ENCODE peak calls at places on chromosomes 16 and 17, in five cellular contexts. Z is NT2/D1; V is cardiac fibroblast; C is AG10803; P is CD8-positive, alpha-beta T cell. W is an unnamed sample.

GRCh38 chr16:25258856-25259179 is 1.2 kb upstream of the ZKSCAN2 start:
- DNase-seq in C (no peak), V (no peak), Z (no peak), P (peak; percentile 13), W (peak; percentile 74)

GRCh38 chr16:19704321-19705130 is 13.5 kb downstream of the KNOP1 start:
- DNase-seq in C (peak; percentile 66), Z (no peak), P (no peak), V (peak; percentile 84), W (no peak)

GRCh38 chr17:80976718-80977117 is 14.9 kb upstream of the CHMP6 start:
- DNase-seq in C (no peak), V (no peak), P (no peak), Z (no peak), W (no peak)

GRCh38 chr16:20075243-20075642 is 1.6 kb upstream of the GPR139 start:
- DNase-seq in P (no peak), V (no peak), Z (no peak), C (no peak), W (no peak)

GRCh38 chr17:80308672-80309517 is 48.2 kb downstream of the RNF213 start:
- DNase-seq in P (no peak), C (no peak), V (no peak), Z (no peak), W (no peak)

GRCh38 chr16:51994597-51994996 is 552.3 kb downstream of the TOX3 start:
- DNase-seq in Z (no peak), P (no peak), V (peak; percentile 12), C (peak; percentile 5), W (peak; percentile 28)

GRCh38 chr17:42979511-42980273 is at the start of gene PTGES3L:
- DNase-seq in P (peak; percentile 23), Z (no peak), C (no peak), V (peak; percentile 45), W (peak; percentile 60)

GRCh38 chr17:70868134-70868533 is 698.8 kb downstream of the KCNJ2 start:
- DNase-seq in C (no peak), V (no peak), Z (no peak), P (no peak), W (no peak)

GRCh38 chr17:147796-148740 is 10.7 kb downstream of the SCGB1C2 start:
- DNase-seq in Z (no peak), V (no peak), C (no peak), P (no peak), W (no peak)

GRCh38 chr16:64948056-64948455 is 173.8 kb downstream of the CDH11 start:
- DNase-seq in V (no peak), P (no peak), C (no peak), Z (no peak), W (no peak)

GRCh38 chr16:74766729-74767128 is 7.9 kb downstream of the FA2H start:
- DNase-seq in V (no peak), C (no peak), P (no peak), Z (no peak), W (no peak)

GRCh38 chr17:9432867-9433495 is 142.6 kb downstream of the STX8 start:
- DNase-seq in C (peak; percentile 81), Z (no peak), P (no peak), V (peak; percentile 45), W (no peak)

GRCh38 chr16:12971216-12971615 is 69.8 kb downstream of the SHISA9 start:
- DNase-seq in C (peak; percentile 46), P (no peak), Z (peak; percentile 18), V (peak; percentile 16), W (peak; percentile 1)

GRCh38 chr17:35373532-35373983 is at the start of gene SLFN11:
- DNase-seq in V (peak; percentile 96), C (peak; percentile 96), Z (no peak), P (peak; percentile 77), W (peak; percentile 91)

GRCh38 chr16:71504901-71505300 is 15.8 kb upstream of the ZNF19 start:
- DNase-seq in P (no peak), Z (no peak), C (no peak), V (no peak), W (no peak)

GRCh38 chr17:13120864-13121263 is 103.0 kb upstream of the ELAC2 start:
- DNase-seq in C (no peak), Z (no peak), P (no peak), V (no peak), W (no peak)

GRCh38 chr17:5468075-5468473 is 708 bp downstream of the DHX33 start:
- DNase-seq in C (no peak), Z (no peak), V (no peak), P (peak; percentile 12), W (no peak)

GRCh38 chr16:78821335-78821734 is 721.9 kb downstream of the WWOX start:
- DNase-seq in V (no peak), P (no peak), Z (no peak), C (no peak), W (no peak)

GRCh38 chr17:43736389-43736788 is 22.2 kb downstream of the SOST start:
- DNase-seq in V (no peak), C (no peak), P (no peak), Z (no peak), W (no peak)

GRCh38 chr17:60231234-60231633 is 81.5 kb downstream of the CA4 start:
- DNase-seq in C (peak; percentile 21), P (no peak), V (peak; percentile 63), Z (no peak), W (no peak)

GRCh38 chr17:68020451-68020779 is 15.1 kb upstream of the KPNA2 start:
- DNase-seq in C (no peak), P (no peak), V (no peak), Z (no peak), W (no peak)

GRCh38 chr17:68021963-68022362 is 13.6 kb upstream of the KPNA2 start:
- DNase-seq in P (no peak), C (no peak), V (no peak), Z (no peak), W (no peak)

GRCh38 chr17:68016838-68017237 is 18.7 kb upstream of the KPNA2 start:
- DNase-seq in Z (no peak), P (no peak), V (no peak), C (no peak), W (no peak)

GRCh38 chr17:68019675-68020450 is 15.7 kb upstream of the KPNA2 start:
- DNase-seq in V (peak; percentile 96), C (peak; percentile 91), Z (peak; percentile 91), P (peak; percentile 97), W (peak; percentile 94)

GRCh38 chr17:68019336-68019674 is 16.2 kb upstream of the KPNA2 start:
- DNase-seq in P (no peak), C (no peak), V (no peak), Z (no peak), W (no peak)
- H3K4me3 ChIP-seq in P (peak overlapping the region; percentile 64), C (no peak overlapping the region), V (no peak overlapping the region), Z (no peak overlapping the region), W (peak overlapping the region; percentile 80)

GRCh38 chr16:66548068-66548467 is 1.9 kb downstream of the TK2 start:
- DNase-seq in C (no peak), V (no peak), P (no peak), Z (no peak), W (no peak)

GRCh38 chr16:66549284-66550131 is at the start of gene TK2:
- DNase-seq in C (peak; percentile 76), P (peak; percentile 54), V (peak; percentile 73), Z (peak; percentile 44), W (no peak)

GRCh38 chr16:66551362-66551761 is 1.0 kb upstream of the CKLF start:
- DNase-seq in V (peak; percentile 18), P (peak; percentile 63), Z (peak; percentile 40), C (peak; percentile 32), W (peak; percentile 88)

GRCh38 chr16:66547101-66547989 is 2.6 kb downstream of the TK2 start:
- DNase-seq in C (no peak), V (no peak), P (no peak), Z (no peak), W (no peak)

GRCh38 chr16:66548868-66549267 is 1.1 kb downstream of the TK2 start:
- DNase-seq in C (no peak), V (no peak), Z (no peak), P (no peak), W (no peak)
- H3K4me3 ChIP-seq in C (peak overlapping the region; percentile 67), V (peak overlapping the region; percentile 71), Z (peak overlapping the region; percentile 74), P (no peak overlapping the region), W (peak overlapping the region; percentile 79)

DNA sequence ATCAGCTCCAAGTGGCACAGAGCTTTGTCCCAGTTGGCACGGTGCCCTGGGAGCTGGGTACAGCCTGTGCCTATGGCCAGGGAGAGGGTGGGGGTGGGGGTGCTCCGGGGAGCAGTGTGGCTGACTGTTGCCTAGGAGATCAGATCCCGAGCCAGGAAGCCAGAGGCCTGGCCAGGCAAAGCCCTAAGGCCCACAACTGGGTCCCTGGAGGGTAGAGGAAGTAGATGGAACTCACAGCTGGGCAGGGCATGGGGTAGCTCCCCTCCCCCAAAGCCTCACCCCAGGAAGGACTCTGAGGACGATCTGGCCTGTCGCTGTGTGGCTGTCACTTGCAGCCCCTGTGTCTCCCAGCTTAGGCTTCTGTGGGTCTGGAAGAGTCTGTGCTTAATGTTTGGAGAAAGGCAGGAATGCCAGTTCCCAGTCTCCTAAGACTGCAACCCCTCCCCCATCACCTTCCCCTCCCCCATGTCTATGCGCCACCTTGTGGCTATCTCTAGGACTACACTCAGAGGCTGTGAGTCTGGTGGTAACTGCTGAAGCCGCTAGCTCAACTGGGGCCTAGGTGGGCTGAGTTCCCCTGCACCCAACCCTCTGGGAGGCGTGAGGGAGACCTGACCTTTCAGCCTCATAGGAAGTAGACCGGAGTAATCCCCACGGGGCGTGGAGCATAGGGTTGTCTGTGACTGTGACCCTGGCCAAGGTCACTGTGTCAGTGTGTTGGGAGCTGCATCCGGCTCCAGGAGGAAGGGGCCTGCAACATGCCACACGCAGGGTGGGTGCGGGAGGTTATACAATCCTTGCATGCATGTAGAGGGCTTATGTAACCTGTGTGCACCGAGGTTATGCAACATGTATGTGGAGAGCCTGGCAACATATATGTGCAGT is 12.7 kb downstream of the THRA start:
- DNase-seq in V (peak; percentile 77), P (peak; percentile 70), C (peak; percentile 70), Z (peak; percentile 69), W (peak; percentile 51)
- H3K4me3 ChIP-seq in V (no peak overlapping the region), P (no peak overlapping the region), C (no peak overlapping the region), Z (no peak overlapping the region), W (no peak overlapping the region)

GRCh38 chr16:2033057-2033911 is 6.6 kb downstream of the NHERF2 start:
- DNase-seq in V (peak; percentile 76), Z (no peak), C (peak; percentile 79), P (no peak), W (no peak)
- H3K4me3 ChIP-seq in V (peak overlapping the region; percentile 8), Z (no peak overlapping the region), C (peak overlapping the region; percentile 42), P (no peak overlapping the region), W (no peak overlapping the region)

DNA sequence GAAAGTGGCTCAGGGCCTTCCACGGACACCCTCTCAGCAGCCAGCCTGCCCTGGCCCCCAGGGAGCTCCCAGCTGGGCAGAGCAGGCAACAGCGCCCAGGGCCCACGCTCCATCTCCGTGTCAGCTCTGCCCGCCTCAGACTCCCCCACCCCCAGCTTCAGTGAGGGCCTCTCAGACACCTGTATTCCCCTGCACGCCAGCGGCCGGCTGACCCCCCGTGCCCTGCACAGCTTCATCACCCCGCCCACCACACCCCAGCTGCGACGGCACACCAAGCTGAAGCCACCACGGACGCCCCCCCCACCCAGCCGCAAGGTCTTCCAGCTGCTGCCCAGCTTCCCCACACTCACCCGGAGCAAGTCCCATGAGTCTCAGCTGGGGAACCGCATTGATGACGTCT is 48.3 kb upstream of the LGALS9 start:
- DNase-seq in Z (no peak), P (no peak), V (no peak), C (no peak), W (no peak)
- H3K4me3 ChIP-seq in Z (no peak overlapping the region), P (no peak overlapping the region), V (no peak overlapping the region), C (no peak overlapping the region), W (no peak overlapping the region)

GRCh38 chr17:76550712-76551615 is 11.1 kb downstream of the PRCD start:
- DNase-seq in P (no peak), Z (no peak), C (peak; percentile 82), V (peak; percentile 68), W (no peak)
- H3K4me3 ChIP-seq in P (no peak overlapping the region), Z (no peak overlapping the region), C (no peak overlapping the region), V (no peak overlapping the region), W (no peak overlapping the region)